ENCODE peak calls at places on chromosomes 7 and 10, in seven cellular contexts. Z is suprapubic skin, L is spleen, S is prostate gland, O is transverse colon, Q is HCT116, E is breast epithelium. X is an unnamed sample.

GRCh38 chr7:91089382-91089963 is 174.8 kb upstream of the FZD1 start:
- DNase-seq in Z (no peak), L (no peak), S (no peak), O (no peak), Q (peak), E (no peak), X (no peak)

GRCh38 chr7:12351843-12352242 is 51.8 kb downstream of the VWDE start:
- DNase-seq in Z (no peak), L (no peak), S (no peak), O (no peak), Q (no peak), E (no peak), X (no peak)

GRCh38 chr7:1223196-1224092 is 9.2 kb upstream of the UNCX start:
- DNase-seq in Z (no peak), L (no peak), S (no peak), O (no peak), Q (no peak), E (no peak), X (no peak)

GRCh38 chr7:55568613-55569268 is 3.6 kb downstream of the VOPP1 start:
- DNase-seq in Z (no peak), L (no peak), S (no peak), O (no peak), Q (no peak), E (no peak), X (no peak)

GRCh38 chr7:51950811-51951210 is 634.2 kb upstream of the COBL start:
- DNase-seq in Z (no peak), L (no peak), S (no peak), O (no peak), Q (no peak), E (no peak), X (no peak)

GRCh38 chr10:102660891-102661613 is 16.8 kb downstream of the TRIM8 start:
- DNase-seq in Z (no peak), L (peak), S (no peak), O (peak), Q (no peak), E (no peak), X (peak)

GRCh38 chr10:16566202-16566805 is 44.6 kb upstream of the C1QL3 start:
- DNase-seq in Z (no peak), L (no peak), S (no peak), O (no peak), Q (no peak), E (no peak), X (no peak)

GRCh38 chr7:31068006-31068675 is 16.0 kb downstream of the ADCYAP1R1 start:
- DNase-seq in Z (no peak), L (peak), S (no peak), O (no peak), Q (no peak), E (no peak), X (peak)

GRCh38 chr10:130986828-130987227 is 324.7 kb downstream of the TCERG1L start:
- DNase-seq in Z (no peak), L (no peak), S (no peak), O (no peak), Q (no peak), E (no peak), X (no peak)

GRCh38 chr10:21265622-21266021 is 259.9 kb downstream of the SKIDA1 start:
- DNase-seq in Z (no peak), L (no peak), S (no peak), O (no peak), Q (no peak), E (no peak), X (no peak)

GRCh38 chr10:108789911-108790310 is 1133.4 kb downstream of the XPNPEP1 start:
- DNase-seq in Z (no peak), L (no peak), S (no peak), O (no peak), Q (no peak), E (no peak), X (no peak)

GRCh38 chr10:30111340-30111980 is 52.1 kb upstream of the JCAD start:
- DNase-seq in Z (no peak), L (no peak), S (no peak), O (no peak), Q (no peak), E (no peak), X (no peak)

GRCh38 chr10:33355267-33355666 is 20.8 kb upstream of the NRP1 start:
- DNase-seq in Z (no peak), L (no peak), S (no peak), O (no peak), Q (no peak), E (no peak), X (no peak)

GRCh38 chr10:33352631-33353030 is 18.2 kb upstream of the NRP1 start:
- DNase-seq in Z (no peak), L (no peak), S (no peak), O (no peak), Q (no peak), E (no peak), X (no peak)

GRCh38 chr10:33353853-33354252 is 19.4 kb upstream of the NRP1 start:
- DNase-seq in Z (no peak), L (no peak), S (no peak), O (no peak), Q (no peak), E (no peak), X (no peak)

GRCh38 chr10:33352154-33352553 is 17.7 kb upstream of the NRP1 start:
- DNase-seq in Z (no peak), L (no peak), S (no peak), O (no peak), Q (no peak), E (no peak), X (no peak)

DNA sequence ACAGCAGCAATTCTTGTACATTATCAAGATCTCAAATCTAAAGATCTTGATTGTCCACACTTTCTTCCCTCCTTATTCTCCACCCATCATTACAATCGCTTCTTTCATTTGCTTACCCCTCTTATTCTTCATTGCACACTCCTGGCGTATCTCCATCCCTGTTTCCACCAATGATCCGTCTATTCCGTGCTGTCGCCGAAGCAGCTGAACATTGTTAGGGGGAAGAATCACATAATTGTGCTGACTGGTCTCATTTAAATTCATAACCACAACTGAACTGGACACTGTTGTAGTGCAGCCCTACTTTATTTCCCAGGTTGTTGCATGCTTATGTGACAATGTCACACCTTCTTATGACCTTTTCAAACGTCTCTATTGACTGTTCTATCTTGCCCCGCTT is 18.9 kb upstream of the NRP1 start:
- DNase-seq in Z (no peak), L (no peak), S (no peak), O (no peak), Q (no peak), E (no peak), X (no peak)
- TF ChIP-seq POLR2AphosphoS5 in Z (no peak), L (no peak), S (no peak), O (no peak), Q (no peak), E (no peak), X (no peak)

GRCh38 chr10:90856261-90856660 is 1.6 kb downstream of the HTR7 start:
- DNase-seq in Z (no peak), L (no peak), S (no peak), O (no peak), Q (no peak), E (no peak), X (no peak)

GRCh38 chr10:90859321-90859751 is 1.5 kb upstream of the HTR7 start:
- DNase-seq in Z (no peak), L (no peak), S (no peak), O (no peak), Q (peak), E (no peak), X (no peak)

GRCh38 chr10:90858489-90858968 is 690 bp upstream of the HTR7 start:
- DNase-seq in Z (no peak), L (no peak), S (no peak), O (no peak), Q (no peak), E (no peak), X (no peak)

GRCh38 chr10:90856964-90857634 is 740 bp downstream of the HTR7 start:
- DNase-seq in Z (no peak), L (peak), S (no peak), O (no peak), Q (no peak), E (no peak), X (no peak)

DNA sequence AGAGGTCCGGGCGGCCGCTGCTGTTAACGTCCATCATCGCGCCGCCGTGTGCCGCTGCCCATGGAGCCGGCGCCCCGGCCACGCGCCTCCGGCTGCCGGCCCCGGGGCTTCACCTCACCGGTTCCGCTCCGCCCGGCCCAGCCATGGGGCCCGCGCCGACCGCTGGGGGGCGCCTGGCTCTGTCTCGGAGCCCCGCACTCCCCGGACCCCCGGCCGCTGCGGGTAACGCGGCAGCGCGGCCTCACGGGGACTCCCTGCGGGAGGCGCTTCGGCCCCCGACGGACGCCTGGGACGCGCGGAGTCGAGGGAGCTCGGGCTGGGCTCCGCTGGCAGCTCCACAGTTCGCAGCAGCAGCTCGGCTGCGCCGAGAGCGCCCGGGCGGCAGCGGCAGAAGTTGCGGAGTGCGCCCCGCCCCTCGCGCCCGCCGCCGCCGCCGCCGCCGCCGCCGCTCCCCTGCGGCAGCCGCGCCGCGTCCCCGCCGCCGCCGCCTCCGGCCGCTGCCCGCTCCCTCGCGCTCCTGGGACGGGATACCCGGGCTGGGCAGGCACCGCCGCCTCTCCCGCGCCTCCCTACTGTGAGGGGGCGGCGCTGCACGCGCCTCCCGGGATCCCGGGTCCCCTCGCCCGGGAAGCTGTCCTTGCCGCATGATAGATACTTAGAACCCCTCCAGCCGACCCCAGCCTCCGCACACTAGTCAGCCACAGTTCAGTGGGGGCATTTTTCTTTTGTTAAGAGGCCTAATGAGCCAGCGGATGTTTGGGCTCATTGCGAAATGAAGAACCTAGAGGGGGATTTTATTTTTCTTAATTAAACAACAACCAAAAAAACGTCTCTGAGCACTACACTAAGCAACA is at the start of gene HTR7:
- DNase-seq in Z (no peak), L (peak), S (peak), O (peak), Q (no peak), E (no peak), X (peak)
- TF ChIP-seq CTCF in Z (peak), L (peak), S (peak), O (no peak), Q (peak), E (peak), X (peak)

DNA sequence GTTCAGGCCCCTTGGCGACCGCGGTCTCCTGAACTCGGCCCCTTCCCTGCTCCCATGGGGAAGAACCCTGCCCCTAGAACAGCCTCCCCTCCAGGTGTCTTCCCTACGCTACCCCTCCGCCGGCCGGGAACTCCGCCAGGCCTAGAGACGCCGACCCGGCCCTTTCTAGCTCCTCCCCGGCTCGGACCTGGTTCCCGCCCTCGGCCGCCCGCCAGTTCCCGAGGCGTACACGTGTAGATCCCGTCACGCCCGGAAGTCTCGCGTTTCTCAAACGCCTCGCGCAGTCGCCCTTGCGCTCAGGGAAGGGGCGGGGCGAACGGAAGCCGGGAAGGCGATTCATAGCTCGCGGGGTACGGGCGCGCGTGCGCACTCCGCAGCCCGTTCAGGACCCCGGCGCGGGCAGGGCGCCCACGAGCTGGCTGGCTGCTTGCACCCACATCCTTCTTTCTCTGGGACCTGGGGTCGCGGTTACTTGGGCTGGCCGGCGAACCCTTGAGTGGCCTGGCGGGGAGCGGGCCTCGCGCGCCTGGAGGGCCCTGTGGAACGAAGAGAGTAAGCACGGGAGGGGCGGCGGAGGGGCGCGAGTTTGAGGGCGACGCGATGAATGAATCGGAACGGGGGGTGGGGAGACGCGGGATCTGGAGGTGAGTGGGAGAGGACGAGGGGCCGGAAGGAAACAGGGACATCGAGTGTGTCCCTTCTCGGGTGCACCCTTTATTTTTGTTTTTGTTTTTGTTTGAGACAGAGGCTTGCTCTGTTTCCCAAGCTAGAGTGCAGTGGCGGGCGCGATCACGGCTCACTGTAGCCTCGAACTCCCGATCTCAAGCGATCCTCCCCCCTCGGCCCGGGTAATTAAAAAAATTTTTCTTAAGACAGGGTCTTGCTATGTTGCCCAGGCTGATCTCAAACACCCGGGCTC is at the start of gene POP7:
- DNase-seq in Z (peak), L (peak), S (peak), O (peak), Q (peak), E (peak), X (peak)
- TF ChIP-seq POLR2A in Z (peak), L (no peak), S (peak), O (peak), Q (peak), E (peak), X (peak)

DNA sequence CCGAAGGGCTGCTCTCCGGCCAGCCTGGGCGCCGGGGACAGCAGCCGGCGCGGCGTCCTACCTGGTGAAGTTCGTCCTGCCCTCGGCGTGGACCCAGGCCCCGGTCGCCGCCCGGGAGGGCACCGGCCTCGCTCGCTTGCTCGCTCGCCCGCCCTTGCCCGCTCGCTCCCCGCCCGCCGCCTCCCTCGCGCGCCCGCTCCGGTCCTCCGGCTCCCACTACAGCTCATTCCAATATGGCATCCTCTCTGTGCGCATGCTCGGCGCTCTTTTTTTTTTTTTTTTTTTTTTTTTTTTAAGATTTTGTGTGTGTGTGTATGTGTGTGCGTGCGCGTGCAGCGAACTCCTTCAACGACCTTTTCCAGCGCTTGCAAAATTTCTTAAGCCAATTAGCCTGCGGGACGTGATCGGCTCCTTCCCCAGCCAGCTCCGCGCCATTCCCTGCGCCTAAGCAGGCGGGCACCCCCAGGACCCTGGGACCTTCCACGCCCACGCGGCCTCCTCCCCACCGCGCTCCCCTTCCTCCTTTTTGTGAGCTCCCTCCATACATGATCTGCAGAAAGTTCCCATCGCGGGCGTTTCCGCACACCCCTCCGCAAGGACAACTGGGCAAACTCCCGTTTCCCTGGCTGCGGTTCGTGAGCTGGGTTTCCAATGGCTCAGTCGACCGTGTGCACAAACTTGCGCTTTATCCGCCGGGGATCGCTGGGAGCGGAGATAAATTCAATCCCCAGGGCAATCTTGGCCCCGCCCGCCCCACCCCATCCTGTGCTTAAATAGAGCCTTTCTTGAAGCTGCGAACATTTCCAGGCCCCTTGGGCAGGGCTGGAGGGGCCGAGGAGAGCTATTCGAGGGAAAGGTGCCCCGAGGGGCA is at the start of gene SFMBT2:
- DNase-seq in Z (peak), L (peak), S (peak), O (peak), Q (no peak), E (peak), X (peak)
- TF ChIP-seq POLR2AphosphoS5 in Z (no peak), L (peak), S (peak), O (no peak), Q (no peak), E (no peak), X (no peak)

DNA sequence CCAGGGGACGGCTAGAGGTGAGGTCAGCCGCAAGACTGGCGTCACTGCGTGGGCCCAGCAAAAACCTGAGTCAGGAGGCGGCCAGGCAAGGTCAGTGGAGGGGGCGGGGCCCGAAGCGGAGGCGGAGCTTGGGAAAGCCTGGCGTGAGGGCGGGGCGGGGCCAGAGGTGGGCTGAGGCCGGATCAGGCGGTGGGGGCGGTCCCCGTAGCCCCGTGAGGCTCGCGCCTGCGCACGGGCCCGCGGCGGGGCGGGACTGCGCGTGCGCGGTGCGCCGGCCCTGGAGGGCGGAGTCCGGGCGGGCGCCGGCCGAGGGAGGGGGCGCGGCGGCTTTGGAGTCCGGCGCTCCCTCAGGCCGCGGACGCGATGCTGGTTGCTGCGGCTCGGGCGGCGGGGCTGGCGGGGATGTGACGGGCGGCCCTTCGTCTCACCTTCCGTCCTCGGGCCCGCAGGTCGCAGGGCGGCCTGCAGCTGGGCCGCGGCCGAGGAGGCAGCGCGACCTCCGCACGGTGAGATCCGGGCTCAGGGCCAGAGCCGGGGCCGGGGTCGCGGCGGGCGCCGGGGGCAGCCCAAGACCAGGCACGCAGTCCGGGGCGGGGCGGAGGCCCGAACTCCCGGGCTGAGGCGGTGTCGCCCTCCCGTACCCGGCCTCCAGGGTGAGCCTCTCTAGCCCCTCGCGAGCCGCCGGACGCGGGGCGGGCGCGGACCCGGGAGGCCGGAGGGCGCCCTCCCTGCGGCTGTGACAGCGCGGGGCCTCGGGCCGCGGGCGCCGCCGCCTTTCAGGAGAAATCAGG is at the start of gene CCSER2:
- DNase-seq in Z (peak), L (peak), S (peak), O (peak), Q (peak), E (peak), X (peak)
- TF ChIP-seq CTCF in Z (no peak), L (no peak), S (peak), O (no peak), Q (no peak), E (no peak), X (no peak)

X was measured in sigmoid colon.